ENCODE peak calls at places on chromosomes 7 and 10, in four cellular contexts. J, X, T and R are unnamed samples.

GRCh38 chr7:158432369-158433270 is 155.0 kb downstream of the PTPRN2 start:
- DNase-seq in J (no peak), X (no peak), T (no peak), R (no peak)

GRCh38 chr10:86200269-86200668 is 166.3 kb downstream of the GRID1 start:
- DNase-seq in J (no peak), X (no peak), T (no peak), R (no peak)

GRCh38 chr7:45359250-45359649 is 201.7 kb downstream of the RAMP3 start:
- DNase-seq in J (no peak), X (no peak), T (no peak), R (no peak)

GRCh38 chr10:130038019-130038555 is 72.5 kb downstream of the C10orf143 start:
- DNase-seq in J (no peak), X (no peak), T (no peak), R (no peak)

GRCh38 chr7:31882187-31882586 is 188.0 kb downstream of the PDE1C start:
- DNase-seq in J (no peak), X (peak), T (peak), R (peak)

GRCh38 chr7:11786186-11786585 is 45.8 kb downstream of the THSD7A start:
- DNase-seq in J (no peak), X (peak), T (peak), R (no peak)

GRCh38 chr10:70596110-70596798 is 6.3 kb downstream of the PRF1 start:
- DNase-seq in J (no peak), X (no peak), T (no peak), R (no peak)

GRCh38 chr10:68180490-68180889 is 51.4 kb downstream of the ATOH7 start:
- DNase-seq in J (no peak), X (no peak), T (no peak), R (no peak)

GRCh38 chr10:124153601-124153930 is 60.2 kb upstream of the CHST15 start:
- DNase-seq in J (no peak), X (no peak), T (no peak), R (no peak)

GRCh38 chr10:124152139-124152780 is 58.9 kb upstream of the CHST15 start:
- DNase-seq in J (peak), X (peak), T (no peak), R (peak)

GRCh38 chr10:124151466-124152095 is 58.2 kb upstream of the CHST15 start:
- DNase-seq in J (no peak), X (no peak), T (no peak), R (no peak)

GRCh38 chr10:124150807-124151417 is 57.5 kb upstream of the CHST15 start:
- DNase-seq in J (no peak), X (no peak), T (no peak), R (no peak)

GRCh38 chr10:124152781-124153600 is 59.6 kb upstream of the CHST15 start:
- DNase-seq in J (peak), X (peak), T (peak), R (peak)
- H4K5ac ChIP-seq in J (no peak), X (no peak), T (no peak), R (no peak)

DNA sequence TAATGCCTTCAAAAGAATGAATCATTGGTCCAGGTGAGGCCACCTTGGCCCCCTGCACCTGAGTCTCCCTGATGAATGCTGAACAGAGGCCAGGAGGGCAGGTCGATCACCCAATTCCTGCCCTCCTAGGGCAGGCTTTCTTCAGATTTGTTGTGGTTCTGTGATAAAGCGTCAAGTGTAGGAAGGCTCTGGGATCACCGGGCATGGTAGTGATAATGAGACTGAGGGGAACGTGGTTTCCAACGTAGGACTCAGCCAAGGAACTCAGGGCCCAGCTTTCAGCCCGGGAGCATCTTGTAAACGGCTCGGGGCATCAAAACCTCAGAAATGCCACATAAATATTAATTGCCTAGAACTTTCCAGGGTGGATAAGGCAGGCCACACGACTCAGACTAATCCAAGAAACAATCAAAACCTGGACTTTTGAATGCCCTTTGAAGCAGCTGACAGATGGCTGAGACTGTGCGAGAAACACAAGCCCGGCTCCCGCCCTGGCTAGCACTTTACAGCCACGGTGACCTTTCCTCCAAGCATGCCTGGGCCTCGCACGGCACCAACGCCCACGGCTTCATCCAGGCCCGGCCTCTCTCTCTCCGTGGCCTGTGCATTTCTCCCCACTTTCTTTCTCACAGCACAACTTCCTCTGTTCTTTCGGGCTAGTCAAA is 239.3 kb upstream of the GRB10 start:
- DNase-seq in J (peak), X (no peak), T (no peak), R (no peak)
- H2BK15ac ChIP-seq in J (no peak), X (no peak), T (no peak), R (no peak)

GRCh38 chr10:103246328-103246727 is 641 bp downstream of the RPEL1 start:
- DNase-seq in J (no peak), X (no peak), T (no peak), R (no peak)

GRCh38 chr10:103241262-103242011 is 4.2 kb upstream of the RPEL1 start:
- DNase-seq in J (peak), X (peak), T (no peak), R (peak)

DNA sequence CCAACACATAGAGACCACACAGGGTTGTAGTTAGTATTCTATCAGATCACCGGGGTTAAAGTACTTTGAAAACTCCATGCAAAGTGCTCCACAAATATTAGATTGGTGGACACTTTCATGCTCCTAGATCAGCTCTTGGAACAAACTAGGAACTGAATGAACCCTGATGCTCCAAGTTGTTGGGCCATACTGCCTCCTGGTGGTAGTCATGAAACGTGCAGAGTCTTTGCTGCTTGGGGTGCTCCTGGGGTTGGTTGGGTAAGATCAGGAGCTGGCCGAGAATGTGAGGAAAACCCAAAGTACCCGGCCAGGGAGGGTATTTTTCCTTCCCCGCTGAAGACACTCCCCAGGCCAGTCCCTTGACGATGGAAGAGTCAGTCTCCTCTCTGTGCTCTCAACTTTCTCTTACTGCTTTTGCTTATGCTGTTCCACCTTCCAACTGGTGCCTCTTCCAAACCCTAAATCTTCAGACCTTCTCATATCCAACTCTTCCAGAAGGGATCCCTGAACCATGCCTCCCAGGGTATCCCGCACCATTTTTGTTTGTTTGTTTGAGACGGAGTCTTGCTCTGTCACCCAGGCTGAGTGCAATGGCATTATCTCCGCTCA is 920 bp upstream of the RPEL1 start:
- DNase-seq in J (peak), X (peak), T (peak), R (peak)
- H2AK5ac ChIP-seq in J (peak), X (no peak), T (no peak), R (no peak)

DNA sequence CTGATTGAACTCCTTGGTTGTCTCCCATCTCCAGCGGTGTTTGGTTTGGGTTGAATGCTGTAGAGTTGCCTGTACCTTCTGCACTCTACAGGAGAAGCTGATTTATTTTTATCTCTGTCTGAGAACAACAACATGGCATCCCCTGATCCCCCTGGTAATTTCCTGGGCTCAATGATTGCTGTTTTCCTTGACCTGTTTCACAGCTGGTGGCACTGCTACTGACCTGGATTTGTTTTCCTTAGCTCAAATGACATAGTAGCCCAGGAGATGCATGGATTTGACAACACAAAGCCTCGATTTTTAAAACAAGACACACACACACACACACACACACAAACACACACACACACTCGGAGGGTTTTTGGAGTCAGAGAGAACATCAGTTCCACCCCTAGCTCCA is 301.6 kb downstream of the NRG3 start:
- DNase-seq in J (no peak), X (no peak), T (no peak), R (no peak)
- H4K5ac ChIP-seq in J (no peak), X (no peak), T (no peak), R (no peak)

GRCh38 chr7:4803397-4804241 is 28.2 kb downstream of the AP5Z1 start:
- DNase-seq in J (no peak), X (peak), T (no peak), R (peak)
- H2BK15ac ChIP-seq in J (no peak), X (no peak), T (no peak), R (no peak)

DNA sequence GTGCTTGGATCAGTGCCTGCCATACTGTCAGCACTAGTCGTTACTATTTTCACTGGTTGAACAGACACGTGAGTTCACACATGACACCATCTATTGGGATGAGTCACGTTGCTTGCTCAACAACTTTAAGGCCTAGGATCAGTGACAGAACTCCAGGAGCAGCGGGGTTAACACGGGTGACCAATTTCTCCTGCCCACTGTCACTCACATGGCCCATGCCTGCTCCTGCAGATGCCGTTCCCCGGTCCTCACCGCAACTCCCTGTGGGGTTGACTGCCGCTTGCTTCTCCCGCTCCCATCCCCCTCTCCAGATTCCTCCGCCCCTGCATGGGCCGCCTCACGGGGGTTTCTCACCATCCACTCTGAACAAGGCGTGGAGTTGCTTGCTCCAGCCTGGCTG is 128.2 kb downstream of the TAX1BP1 start:
- DNase-seq in J (peak), X (peak), T (no peak), R (no peak)
- H2AK5ac ChIP-seq in J (no peak), X (no peak), T (no peak), R (no peak)